ENCODE peak calls at places on chromosomes 1 and 21, in eight cellular contexts. L is foreskin keratinocyte; A is stimulated activated CD4-positive, alpha-beta T cell treated with anti-CD3 and anti-CD28 coated beads, Interleukin-4, amount 100 ng/mL, for 4 hours; W is KBM-7; Y is T47D; T is hippocampal formation; H is left ventricle myocardium inferior; F is GM03348. X is an unnamed sample.

GRCh38 chr1:226600254-226600653 is 51.7 kb downstream of the STUM start:
- DNase-seq in Y (no peak), T (no peak), A (no peak), H (no peak), L (no peak), F (no peak), W (no peak), X (no peak)

GRCh38 chr21:18138507-18138906 is 106.1 kb upstream of the CHODL start:
- DNase-seq in W (no peak), L (no peak), T (no peak), Y (no peak), A (no peak), F (no peak), H (no peak), X (no peak)

GRCh38 chr1:38696371-38696770 is 163.2 kb downstream of the RRAGC start:
- DNase-seq in A (no peak), Y (no peak), T (no peak), L (no peak), W (no peak), F (no peak), H (no peak), X (no peak)

GRCh38 chr1:110630770-110631663 is 24.9 kb upstream of the KCNA2 start:
- DNase-seq in Y (peak), W (peak), T (peak), A (peak), H (peak), L (no peak), F (peak), X (peak)

GRCh38 chr1:33433509-33434362 is 2.8 kb upstream of the PHC2 start:
- DNase-seq in L (peak), A (no peak), W (peak), F (peak), H (no peak), T (peak), Y (no peak), X (peak)

GRCh38 chr1:198934901-198935301 is 296.1 kb downstream of the PTPRC start:
- DNase-seq in W (peak), T (no peak), A (peak), L (peak), Y (peak), H (no peak), F (no peak), X (no peak)

GRCh38 chr1:205066221-205066818 is 17.9 kb downstream of the TMEM81 start:
- DNase-seq in Y (peak), F (peak), T (no peak), L (no peak), W (peak), A (no peak), H (no peak), X (no peak)

GRCh38 chr1:100943533-100943932 is 47.6 kb downstream of the SLC30A7 start:
- DNase-seq in L (no peak), H (no peak), W (no peak), A (no peak), F (peak), T (no peak), Y (no peak), X (no peak)

GRCh38 chr1:163072658-163073057 is 3.5 kb downstream of the RGS4 start:
- DNase-seq in F (no peak), Y (no peak), A (no peak), L (peak), H (no peak), T (no peak), W (no peak), X (no peak)

GRCh38 chr1:154837679-154838171 is 32.4 kb downstream of the KCNN3 start:
- DNase-seq in H (peak), A (no peak), L (no peak), W (no peak), F (no peak), T (no peak), Y (no peak), X (no peak)

GRCh38 chr21:45950740-45951515 is 30.6 kb upstream of the COL6A1 start:
- DNase-seq in F (peak), T (no peak), A (no peak), H (peak), Y (peak), W (no peak), L (peak), X (peak)

GRCh38 chr1:3205815-3206214 is 136.8 kb downstream of the PRDM16 start:
- DNase-seq in Y (no peak), F (no peak), A (no peak), T (no peak), W (no peak), L (no peak), H (no peak), X (no peak)

GRCh38 chr1:146036241-146036989 is 14.9 kb upstream of the HJV start:
- DNase-seq in L (no peak), H (no peak), T (no peak), A (no peak), F (no peak), W (no peak), Y (no peak), X (peak)

X was measured in hepatic stellate cell.